ENCODE peak calls at places on chromosomes 1 and 21, in four cellular contexts. One of them, this sample, is unnamed.

GRCh38 chr1:27773732-27774445 is 870 bp downstream of the STX12 start:
- DNase-seq in iPS DF 6.9: no peak
- DNase-seq in HCT116: no peak
- DNase-seq in A673: no peak
- DNase-seq in this sample: no peak

GRCh38 chr1:228378453-228379164 is 28.0 kb downstream of the TRIM11 start:
- DNase-seq in iPS DF 6.9: peak
- DNase-seq in HCT116: peak
- DNase-seq in A673: peak
- DNase-seq in this sample: no peak

GRCh38 chr1:206534552-206534951 is 27.2 kb downstream of the RASSF5 start:
- DNase-seq in iPS DF 6.9: no peak
- DNase-seq in HCT116: no peak
- DNase-seq in A673: no peak
- DNase-seq in this sample: no peak

GRCh38 chr1:59879556-59879955 is 47.0 kb downstream of the CYP2J2 start:
- DNase-seq in iPS DF 6.9: peak
- DNase-seq in HCT116: peak
- DNase-seq in A673: peak
- DNase-seq in this sample: no peak

GRCh38 chr1:162297208-162297607 is 79.4 kb downstream of the SPATA46 start:
- DNase-seq in iPS DF 6.9: no peak
- DNase-seq in HCT116: no peak
- DNase-seq in A673: no peak
- DNase-seq in this sample: no peak

GRCh38 chr1:76068953-76069561 is 5.5 kb upstream of the ST6GALNAC3 start:
- DNase-seq in iPS DF 6.9: no peak
- DNase-seq in HCT116: no peak
- DNase-seq in A673: no peak
- DNase-seq in this sample: no peak

GRCh38 chr1:212678456-212679410 is 20.9 kb downstream of the BATF3 start:
- DNase-seq in iPS DF 6.9: no peak
- DNase-seq in HCT116: no peak
- DNase-seq in A673: no peak
- DNase-seq in this sample: no peak

GRCh38 chr1:3858231-3858981 is 1.1 kb downstream of the DFFB start:
- DNase-seq in iPS DF 6.9: no peak
- DNase-seq in HCT116: no peak
- DNase-seq in A673: peak
- DNase-seq in this sample: peak

GRCh38 chr1:150987928-150988327 is 5.8 kb downstream of the ANXA9 start:
- DNase-seq in iPS DF 6.9: no peak
- DNase-seq in HCT116: no peak
- DNase-seq in A673: no peak
- DNase-seq in this sample: no peak

GRCh38 chr21:20856926-20857325 is 141.3 kb upstream of the NCAM2 start:
- DNase-seq in iPS DF 6.9: no peak
- DNase-seq in HCT116: no peak
- DNase-seq in A673: no peak
- DNase-seq in this sample: no peak

GRCh38 chr1:143727263-143727662 is 244.5 kb downstream of the FAM72C start:
- DNase-seq in iPS DF 6.9: no peak
- DNase-seq in HCT116: no peak
- DNase-seq in A673: no peak
- DNase-seq in this sample: no peak

GRCh38 chr1:27033059-27033746 is 20.6 kb upstream of the TENT5B start:
- DNase-seq in iPS DF 6.9: no peak
- DNase-seq in HCT116: no peak
- DNase-seq in A673: no peak
- DNase-seq in this sample: no peak

GRCh38 chr1:33237579-33237978 is 18.7 kb upstream of the ZNF362 start:
- DNase-seq in iPS DF 6.9: no peak
- DNase-seq in HCT116: no peak
- DNase-seq in A673: no peak
- DNase-seq in this sample: no peak

GRCh38 chr1:78052685-78053433 is 7.1 kb downstream of the GIPC2 start:
- DNase-seq in iPS DF 6.9: no peak
- DNase-seq in HCT116: no peak
- DNase-seq in A673: no peak
- DNase-seq in this sample: no peak

GRCh38 chr21:29130234-29130993 is at the start of gene MAP3K7CL:
- DNase-seq in iPS DF 6.9: no peak
- DNase-seq in HCT116: no peak
- DNase-seq in A673: no peak
- DNase-seq in this sample: no peak

GRCh38 chr1:240739139-240739538 is 127.2 kb upstream of the GREM2 start:
- DNase-seq in iPS DF 6.9: no peak
- DNase-seq in HCT116: no peak
- DNase-seq in A673: no peak
- DNase-seq in this sample: no peak

GRCh38 chr1:211024901-211025300 is 109.0 kb downstream of the KCNH1 start:
- DNase-seq in iPS DF 6.9: no peak
- DNase-seq in HCT116: no peak
- DNase-seq in A673: no peak
- DNase-seq in this sample: no peak

GRCh38 chr1:209527993-209528392 is 55.5 kb upstream of the CAMK1G start:
- DNase-seq in iPS DF 6.9: no peak
- DNase-seq in HCT116: no peak
- DNase-seq in A673: no peak
- DNase-seq in this sample: no peak

GRCh38 chr21:44838951-44839350 is 21.1 kb upstream of the SUMO3 start:
- DNase-seq in iPS DF 6.9: no peak
- DNase-seq in HCT116: no peak
- DNase-seq in A673: no peak
- DNase-seq in this sample: no peak

GRCh38 chr1:29521438-29521715 is 285.1 kb downstream of the PTPRU start:
- DNase-seq in iPS DF 6.9: no peak
- DNase-seq in HCT116: no peak
- DNase-seq in A673: no peak
- DNase-seq in this sample: no peak

GRCh38 chr1:162697140-162697895 is 65.1 kb downstream of the DDR2 start:
- DNase-seq in iPS DF 6.9: no peak
- DNase-seq in HCT116: no peak
- DNase-seq in A673: no peak
- DNase-seq in this sample: no peak

GRCh38 chr21:44767834-44768831 is 33.5 kb downstream of the UBE2G2 start:
- DNase-seq in iPS DF 6.9: no peak
- DNase-seq in HCT116: no peak
- DNase-seq in A673: no peak
- DNase-seq in this sample: no peak

GRCh38 chr1:3767328-3767925 is 5.1 kb upstream of the SMIM1 start:
- DNase-seq in iPS DF 6.9: no peak
- DNase-seq in HCT116: no peak
- DNase-seq in A673: no peak
- DNase-seq in this sample: no peak

GRCh38 chr1:162404550-162405160 is 7.3 kb downstream of the SH2D1B start:
- DNase-seq in iPS DF 6.9: no peak
- DNase-seq in HCT116: no peak
- DNase-seq in A673: peak
- DNase-seq in this sample: no peak

GRCh38 chr1:203072911-203073310 is 12.9 kb downstream of the MYOG start:
- DNase-seq in iPS DF 6.9: no peak
- DNase-seq in HCT116: no peak
- DNase-seq in A673: no peak
- DNase-seq in this sample: no peak

GRCh38 chr1:89945852-89946476 is 48.9 kb upstream of the ZNF326 start:
- DNase-seq in iPS DF 6.9: no peak
- DNase-seq in HCT116: peak
- DNase-seq in A673: no peak
- DNase-seq in this sample: no peak

GRCh38 chr1:39407889-39408640 is 83.4 kb upstream of the BMP8A start:
- DNase-seq in iPS DF 6.9: no peak
- DNase-seq in HCT116: no peak
- DNase-seq in A673: no peak
- DNase-seq in this sample: no peak

GRCh38 chr1:240970253-240970652 is 358.3 kb upstream of the GREM2 start:
- DNase-seq in iPS DF 6.9: no peak
- DNase-seq in HCT116: no peak
- DNase-seq in A673: no peak
- DNase-seq in this sample: no peak

GRCh38 chr1:17094664-17095063 is 24.6 kb downstream of the PADI2 start:
- DNase-seq in iPS DF 6.9: no peak
- DNase-seq in HCT116: no peak
- DNase-seq in A673: no peak
- DNase-seq in this sample: no peak

GRCh38 chr1:16727190-16728111 is 12.9 kb upstream of the RNU1-4 start:
- DNase-seq in iPS DF 6.9: no peak
- DNase-seq in HCT116: peak
- DNase-seq in A673: peak
- DNase-seq in this sample: no peak

GRCh38 chr1:233094691-233095090 is 144.3 kb downstream of the NTPCR start:
- DNase-seq in iPS DF 6.9: no peak
- DNase-seq in HCT116: no peak
- DNase-seq in A673: no peak
- DNase-seq in this sample: no peak

GRCh38 chr1:18529714-18530113 is 49.0 kb downstream of the KLHDC7A start:
- DNase-seq in iPS DF 6.9: no peak
- DNase-seq in HCT116: no peak
- DNase-seq in A673: no peak
- DNase-seq in this sample: no peak

GRCh38 chr1:85030536-85030935 is 17.8 kb downstream of the MCOLN3 start:
- DNase-seq in iPS DF 6.9: no peak
- DNase-seq in HCT116: no peak
- DNase-seq in A673: no peak
- DNase-seq in this sample: no peak

GRCh38 chr1:37795340-37796110 is 1.9 kb downstream of the MANEAL start:
- DNase-seq in iPS DF 6.9: peak
- DNase-seq in HCT116: no peak
- DNase-seq in A673: peak
- DNase-seq in this sample: no peak

GRCh38 chr1:203366476-203366875 is 15.6 kb upstream of the FMOD start:
- DNase-seq in iPS DF 6.9: no peak
- DNase-seq in HCT116: no peak
- DNase-seq in A673: no peak
- DNase-seq in this sample: no peak

GRCh38 chr1:30001011-30001410 is 722.4 kb downstream of the MATN1 start:
- DNase-seq in iPS DF 6.9: no peak
- DNase-seq in HCT116: no peak
- DNase-seq in A673: no peak
- DNase-seq in this sample: no peak

GRCh38 chr21:45075606-45076244 is 1.3 kb downstream of the ADARB1 start:
- DNase-seq in iPS DF 6.9: no peak
- DNase-seq in HCT116: no peak
- DNase-seq in A673: no peak
- DNase-seq in this sample: no peak

GRCh38 chr1:36731226-36732037 is 248.7 kb upstream of the CSF3R start:
- DNase-seq in iPS DF 6.9: no peak
- DNase-seq in HCT116: no peak
- DNase-seq in A673: no peak
- DNase-seq in this sample: no peak

GRCh38 chr1:62076286-62076685 is 118.4 kb upstream of the L1TD1 start:
- DNase-seq in iPS DF 6.9: no peak
- DNase-seq in HCT116: peak
- DNase-seq in A673: peak
- DNase-seq in this sample: no peak

GRCh38 chr1:151133339-151133761 is 13.1 kb downstream of the SEMA6C start:
- DNase-seq in iPS DF 6.9: no peak
- DNase-seq in HCT116: no peak
- DNase-seq in A673: no peak
- DNase-seq in this sample: no peak

DNA sequence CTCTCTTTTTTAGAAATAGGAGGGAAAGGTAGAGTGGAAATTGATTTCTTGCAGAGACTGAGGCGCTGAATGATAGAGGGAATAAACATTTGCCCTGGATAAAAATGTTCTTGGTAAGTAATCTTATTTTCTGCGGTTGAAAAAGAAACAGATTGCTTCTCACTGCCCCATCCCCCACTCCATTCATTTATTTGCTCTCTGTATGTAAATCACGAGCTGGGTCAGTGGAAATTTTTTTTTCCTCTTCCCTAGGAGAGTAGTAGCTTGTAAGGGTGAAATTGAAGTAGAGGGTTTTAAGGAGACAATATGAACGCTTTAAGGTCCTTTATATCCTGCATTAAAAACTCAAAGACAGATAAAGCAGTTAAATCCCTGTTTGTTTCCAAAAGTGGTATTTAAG is 1.4 kb upstream of the BRINP3 start:
- DNase-seq in iPS DF 6.9: no peak
- DNase-seq in HCT116: peak
- DNase-seq in A673: peak
- DNase-seq in this sample: no peak
- H3K27ac ChIP-seq in iPS DF 6.9: no peak
- H3K27ac ChIP-seq in HCT116: peak
- H3K27ac ChIP-seq in A673: peak
- H3K27ac ChIP-seq in this sample: peak

GRCh38 chr1:1600861-1601563 is 1.1 kb upstream of the FNDC10 start:
- DNase-seq in iPS DF 6.9: no peak
- DNase-seq in HCT116: no peak
- DNase-seq in A673: no peak
- DNase-seq in this sample: no peak
- H3K27ac ChIP-seq in iPS DF 6.9: no peak
- H3K27ac ChIP-seq in HCT116: no peak
- H3K27ac ChIP-seq in A673: no peak
- H3K27ac ChIP-seq in this sample: no peak

DNA sequence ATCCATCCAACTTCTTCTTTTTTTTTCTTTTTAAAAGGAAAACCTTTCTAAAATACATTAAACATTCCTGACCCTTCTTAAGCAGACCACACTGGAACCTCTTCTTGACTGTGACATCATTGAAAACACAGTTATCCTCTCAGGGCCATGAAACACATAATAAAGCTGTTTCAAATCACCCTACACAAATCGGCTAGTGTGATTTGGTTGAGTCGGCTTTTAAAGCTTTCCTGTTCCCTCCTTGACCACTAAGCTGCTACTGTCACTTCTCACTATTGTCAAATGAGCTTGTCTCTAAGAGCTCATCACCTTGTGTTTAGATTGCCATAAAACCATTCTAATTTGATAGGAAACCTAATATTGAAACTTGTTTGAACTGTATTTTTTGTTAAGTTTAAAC is 5.9 kb downstream of the USP24 start:
- DNase-seq in iPS DF 6.9: no peak
- DNase-seq in HCT116: no peak
- DNase-seq in A673: peak
- DNase-seq in this sample: no peak
- H3K27ac ChIP-seq in iPS DF 6.9: no peak
- H3K27ac ChIP-seq in HCT116: no peak
- H3K27ac ChIP-seq in A673: no peak
- H3K27ac ChIP-seq in this sample: no peak

GRCh38 chr1:46510341-46510997 is 20.8 kb downstream of the DMBX1 start:
- DNase-seq in iPS DF 6.9: no peak
- DNase-seq in HCT116: no peak
- DNase-seq in A673: no peak
- DNase-seq in this sample: no peak
- H3K27ac ChIP-seq in iPS DF 6.9: no peak
- H3K27ac ChIP-seq in HCT116: no peak
- H3K27ac ChIP-seq in A673: no peak
- H3K27ac ChIP-seq in this sample: no peak

This sample was measured in caudate nucleus.